ENCODE peak calls at places on chromosomes 1 and 21, in six cellular contexts. P is foreskin melanocyte; F is GM20000; V is Peyer's patch; G is ELR; B is activated naive CD4-positive, alpha-beta T cell. Y is an unnamed sample.

GRCh38 chr1:235881930-235882700 is 15.4 kb upstream of the LYST start:
- DNase-seq in P (peak; percentile 82), F (no peak), V (no peak), G (no peak), B (no peak), Y (no peak)

GRCh38 chr21:19256934-19257660 is 853.5 kb upstream of the TMPRSS15 start:
- DNase-seq in P (no peak), F (no peak), V (no peak), G (no peak), B (no peak), Y (no peak)

GRCh38 chr1:160629286-160630210 is 17.3 kb downstream of the SLAMF1 start:
- DNase-seq in P (no peak), F (no peak), V (peak; percentile 84), G (no peak), B (peak; percentile 65), Y (no peak)

GRCh38 chr1:26372039-26372438 is 511 bp downstream of the ZNF683 start:
- DNase-seq in P (no peak), F (no peak), V (no peak), G (peak; percentile 72), B (no peak), Y (no peak)

GRCh38 chr1:22889213-22889827 is 83.3 kb downstream of the LACTBL1 start:
- DNase-seq in P (peak; percentile 9), F (peak; percentile 60), V (no peak), G (peak; percentile 63), B (no peak), Y (no peak)

GRCh38 chr1:115192200-115192767 is 103.0 kb upstream of the TSPAN2 start:
- DNase-seq in P (no peak), F (no peak), V (no peak), G (no peak), B (no peak), Y (no peak)

GRCh38 chr1:206020393-206021007 is 3.2 kb downstream of the CTSE start:
- DNase-seq in P (no peak), F (no peak), V (no peak), G (no peak), B (no peak), Y (no peak)

GRCh38 chr21:44300262-44300959 is 558 bp downstream of the PFKL start:
- DNase-seq in P (peak; percentile 24), F (peak; percentile 91), V (peak; percentile 90), G (peak; percentile 63), B (peak; percentile 38), Y (peak; percentile 14)

GRCh38 chr1:29673669-29674624 is 437.6 kb downstream of the PTPRU start:
- DNase-seq in P (no peak), F (no peak), V (peak; percentile 18), G (no peak), B (no peak), Y (no peak)

GRCh38 chr1:246355421-246356230 is 151.5 kb downstream of the SMYD3 start:
- DNase-seq in P (no peak), F (no peak), V (no peak), G (no peak), B (no peak), Y (no peak)

GRCh38 chr1:45254490-45254889 is 48.1 kb upstream of the ZSWIM5 start:
- DNase-seq in P (no peak), F (no peak), V (no peak), G (no peak), B (no peak), Y (no peak)

GRCh38 chr1:216237927-216238550 is 185.2 kb downstream of the USH2A start:
- DNase-seq in P (no peak), F (no peak), V (no peak), G (no peak), B (no peak), Y (no peak)

GRCh38 chr1:234868296-234869147 is 258.5 kb upstream of the IRF2BP2 start:
- DNase-seq in P (no peak), F (no peak), V (no peak), G (no peak), B (no peak), Y (no peak)

GRCh38 chr1:103948526-103948925 is 198.8 kb downstream of the AMY1C start:
- DNase-seq in P (peak; percentile 3), F (no peak), V (no peak), G (peak; percentile 1), B (no peak), Y (no peak)

GRCh38 chr1:24151175-24151533 is 8.2 kb upstream of the IL22RA1 start:
- DNase-seq in P (no peak), F (no peak), V (peak; percentile 81), G (no peak), B (no peak), Y (peak; percentile 91)

GRCh38 chr1:235108876-235109275 is 19.8 kb downstream of the TOMM20 start:
- DNase-seq in P (no peak), F (no peak), V (no peak), G (no peak), B (no peak), Y (no peak)

GRCh38 chr1:97423397-97423796 is 497.4 kb downstream of the DPYD start:
- DNase-seq in P (no peak), F (no peak), V (no peak), G (no peak), B (no peak), Y (no peak)

GRCh38 chr1:37574834-37575479 is 18.2 kb downstream of the DNALI1 start:
- DNase-seq in P (no peak), F (no peak), V (no peak), G (peak; percentile 89), B (no peak), Y (no peak)

GRCh38 chr1:160401972-160402795 is 1.8 kb downstream of the VANGL2 start:
- DNase-seq in P (no peak), F (no peak), V (no peak), G (no peak), B (no peak), Y (no peak)

Y was measured in NCI-H1048.